ENCODE peak calls at places on chromosomes 5 and 9, in ten cellular contexts. Q, G, D, P, H, F, M, L, X and E are unnamed samples.

GRCh38 chr5:130578354-130578753 is 586.7 kb downstream of the HINT1 start:
- DNase-seq in Q (no peak), G (no peak), D (no peak), P (no peak), H (no peak), F (no peak), M (no peak), L (no peak), X (no peak), E (no peak)

GRCh38 chr5:138503487-138504270 is 38.4 kb downstream of the EGR1 start:
- DNase-seq in Q (no peak), G (peak; percentile 49), D (peak; percentile 56), P (peak; percentile 77), H (no peak), F (peak; percentile 19), M (peak; percentile 62), L (no peak), X (peak; percentile 82), E (peak; percentile 53)

GRCh38 chr5:94670726-94671125 is 52.3 kb downstream of the SLF1 start:
- DNase-seq in Q (no peak), G (no peak), D (no peak), P (no peak), H (no peak), F (no peak), M (no peak), L (no peak), X (peak; percentile 38), E (no peak)

GRCh38 chr9:88781500-88782391 is 209.5 kb upstream of the S1PR3 start:
- DNase-seq in Q (peak; percentile 49), G (peak; percentile 44), D (no peak), P (no peak), H (no peak), F (no peak), M (peak; percentile 8), L (no peak), X (peak; percentile 97), E (no peak)

GRCh38 chr5:65100846-65101678 is 332.3 kb downstream of the CWC27 start:
- DNase-seq in Q (peak; percentile 36), G (peak; percentile 78), D (peak; percentile 19), P (peak; percentile 59), H (peak; percentile 66), F (no peak), M (peak; percentile 77), L (no peak), X (peak; percentile 92), E (peak; percentile 61)

GRCh38 chr9:17491780-17492179 is 87.1 kb upstream of the SH3GL2 start:
- DNase-seq in Q (no peak), G (no peak), D (no peak), P (no peak), H (no peak), F (no peak), M (no peak), L (no peak), X (peak; percentile 6), E (no peak)

GRCh38 chr5:175709276-175709781 is 51.5 kb downstream of the HRH2 start:
- DNase-seq in Q (no peak), G (no peak), D (no peak), P (no peak), H (peak; percentile 49), F (no peak), M (no peak), L (no peak), X (no peak), E (no peak)

GRCh38 chr9:16213781-16214515 is 656.5 kb downstream of the BNC2 start:
- DNase-seq in Q (peak; percentile 47), G (no peak), D (peak; percentile 82), P (no peak), H (no peak), F (no peak), M (no peak), L (no peak), X (peak; percentile 98), E (peak; percentile 84)

GRCh38 chr9:16542290-16542689 is 328.2 kb downstream of the BNC2 start:
- DNase-seq in Q (no peak), G (no peak), D (no peak), P (no peak), H (no peak), F (no peak), M (no peak), L (no peak), X (no peak), E (no peak)

GRCh38 chr9:131273146-131273545 is 3.2 kb downstream of the FAM78A start:
- DNase-seq in Q (peak; percentile 74), G (no peak), D (no peak), P (no peak), H (no peak), F (no peak), M (no peak), L (no peak), X (no peak), E (no peak)

GRCh38 chr9:7791364-7791763 is 8.2 kb downstream of the DMAC1 start:
- DNase-seq in Q (no peak), G (no peak), D (no peak), P (no peak), H (no peak), F (no peak), M (peak; percentile 82), L (no peak), X (no peak), E (no peak)

GRCh38 chr9:35736201-35736633 is 3.8 kb downstream of the CREB3 start:
- DNase-seq in Q (peak; percentile 48), G (peak; percentile 88), D (peak; percentile 62), P (peak; percentile 68), H (no peak), F (no peak), M (peak; percentile 65), L (no peak), X (peak; percentile 93), E (peak; percentile 75)

GRCh38 chr9:129237195-129237611 is 59.1 kb upstream of the IER5L start:
- DNase-seq in Q (no peak), G (no peak), D (no peak), P (no peak), H (no peak), F (no peak), M (no peak), L (no peak), X (peak; percentile 67), E (no peak)

GRCh38 chr9:96069821-96070220 is 194.3 kb downstream of the ERCC6L2 start:
- DNase-seq in Q (no peak), G (no peak), D (no peak), P (no peak), H (no peak), F (no peak), M (no peak), L (no peak), X (no peak), E (no peak)